ENCODE peak calls at places on chromosome 5, in four cellular contexts. X, L, C and Q are unnamed samples.

GRCh38 chr5:169354263-169354662 is 53.3 kb upstream of the SLIT3 start:
- DNase-seq in C (no peak), X (no peak), L (no peak), Q (no peak)

GRCh38 chr5:7886849-7887460 is 18.0 kb downstream of the MTRR start:
- DNase-seq in X (peak), L (peak), C (no peak), Q (peak)

GRCh38 chr5:87361536-87362213 is 51.1 kb downstream of the CCNH start:
- DNase-seq in C (no peak), X (no peak), L (no peak), Q (no peak)

GRCh38 chr5:137470111-137470920 is 28.8 kb downstream of the SPOCK1 start:
- DNase-seq in C (no peak), X (no peak), L (no peak), Q (no peak)

GRCh38 chr5:168885324-168886120 is 306.4 kb upstream of the PANK3 start:
- DNase-seq in L (no peak), X (no peak), C (no peak), Q (no peak)

GRCh38 chr5:73323466-73323865 is 125.1 kb downstream of the FOXD1 start:
- DNase-seq in C (no peak), L (no peak), X (no peak), Q (no peak)

GRCh38 chr5:146229222-146229621 is 25.8 kb downstream of the RBM27 start:
- DNase-seq in L (no peak), X (no peak), C (no peak), Q (no peak)

GRCh38 chr5:10420926-10421325 is 20.8 kb upstream of the ROPN1L start:
- DNase-seq in X (no peak), C (no peak), L (no peak), Q (no peak)

GRCh38 chr5:125006011-125006685 is 259.7 kb upstream of the ZNF608 start:
- DNase-seq in C (no peak), L (no peak), X (no peak), Q (no peak)

GRCh38 chr5:62142351-62142750 is 163.7 kb upstream of the KIF2A start:
- DNase-seq in X (no peak), C (no peak), L (no peak), Q (no peak)

GRCh38 chr5:93250431-93250830 is 330.6 kb downstream of the NR2F1-AS1 start:
- DNase-seq in C (no peak), L (no peak), X (no peak), Q (no peak)

GRCh38 chr5:34621280-34622045 is 34.7 kb upstream of the RAI14 start:
- DNase-seq in X (no peak), L (no peak), C (no peak), Q (no peak)

GRCh38 chr5:66653380-66653779 is 57.2 kb downstream of the MAST4 start:
- DNase-seq in C (no peak), X (no peak), L (no peak), Q (no peak)

GRCh38 chr5:178551468-178551867 is 38.7 kb downstream of the COL23A1 start:
- DNase-seq in L (no peak), X (no peak), C (no peak), Q (no peak)
- TF ChIP-seq ATF3 in L (no peak), X (no peak), C (no peak), Q (no peak)

GRCh38 chr5:139980765-139981164 is 62.3 kb downstream of the NRG2 start:
- DNase-seq in C (no peak), X (no peak), L (no peak), Q (no peak)
- TF ChIP-seq SP1 in C (no peak), X (no peak), L (no peak), Q (no peak)

GRCh38 chr5:126182901-126183695 is 240.1 kb upstream of the GRAMD2B start:
- DNase-seq in L (no peak), X (no peak), C (no peak), Q (no peak)
- TF ChIP-seq FOSL1 in L (no peak), X (no peak), C (no peak), Q (no peak)

GRCh38 chr5:176429972-176430371 is 13.6 kb upstream of the CLTB start:
- DNase-seq in C (no peak), L (peak), X (peak), Q (no peak)
- TF ChIP-seq ATF3 in C (no peak), L (no peak), X (no peak), Q (no peak)

GRCh38 chr5:55222061-55222818 is 4.9 kb downstream of the MCIDAS start:
- DNase-seq in C (no peak), X (no peak), L (no peak), Q (no peak)
- TF ChIP-seq SP1 in C (no peak), X (no peak), L (no peak), Q (no peak)